ENCODE peak calls at places on chromosome 16, in seven cellular contexts. G is iris pigment epithelial cell, Q is T-helper 1 cell, F is NCI-H460, S is mucosa of descending colon, M is lower lobe of right lung, U is heart left ventricle. Z is an unnamed sample.

GRCh38 chr16:58461640-58462039 is 38.3 kb upstream of the NDRG4 start:
- DNase-seq in G (no peak), Q (no peak), F (no peak), S (no peak), M (no peak), U (no peak), Z (no peak)

GRCh38 chr16:67936876-67937605 is 391 bp upstream of the PSMB10 start:
- DNase-seq in G (no peak), Q (peak), F (peak), S (no peak), M (no peak), U (no peak), Z (no peak)

GRCh38 chr16:2971985-2972784 is 3.0 kb downstream of the PAQR4 start:
- DNase-seq in G (no peak), Q (no peak), F (no peak), S (no peak), M (no peak), U (no peak), Z (peak)

GRCh38 chr16:2773188-2773968 is 3.7 kb downstream of the ELOB start:
- DNase-seq in G (no peak), Q (no peak), F (no peak), S (no peak), M (peak), U (no peak), Z (no peak)

GRCh38 chr16:27748868-27749546 is 199.1 kb downstream of the KATNIP start:
- DNase-seq in G (peak), Q (no peak), F (peak), S (peak), M (peak), U (peak), Z (peak)

GRCh38 chr16:69410285-69410990 is 14.0 kb upstream of the CYB5B start:
- DNase-seq in G (peak), Q (no peak), F (peak), S (no peak), M (no peak), U (no peak), Z (no peak)

GRCh38 chr16:81610144-81610842 is 165.7 kb downstream of the CMIP start:
- DNase-seq in G (peak), Q (no peak), F (no peak), S (peak), M (no peak), U (peak), Z (peak)

GRCh38 chr16:84132527-84133285 is 12.3 kb downstream of the HSDL1 start:
- DNase-seq in G (peak), Q (no peak), F (no peak), S (no peak), M (no peak), U (no peak), Z (no peak)

GRCh38 chr16:24748242-24748641 is 18.8 kb downstream of the TNRC6A start:
- DNase-seq in G (peak), Q (no peak), F (peak), S (no peak), M (no peak), U (peak), Z (no peak)

GRCh38 chr16:56481468-56482112 is 30.2 kb downstream of the OGFOD1 start:
- DNase-seq in G (peak), Q (no peak), F (no peak), S (no peak), M (no peak), U (no peak), Z (no peak)

GRCh38 chr16:1820096-1820972 is 6.3 kb downstream of the HAGH start:
- DNase-seq in G (no peak), Q (no peak), F (no peak), S (no peak), M (no peak), U (no peak), Z (no peak)

Z was measured in kidney.